ENCODE peak calls at places on chromosomes 11 and 22, in five cellular contexts. One of them, this sample, is unnamed.

GRCh38 chr11:92388380-92388779 is 163.8 kb downstream of the FAT3 start:
- DNase-seq in HAP-1: no peak
- DNase-seq in NCI-H1105 treated with DMSO at 0.1 percent for 48 hours: no peak
- DNase-seq in iPS-NIHi11: no peak
- DNase-seq in NCI-H1092: no peak
- DNase-seq in this sample: no peak

GRCh38 chr11:71080239-71081097 is 171.9 kb downstream of the SHANK2 start:
- DNase-seq in NCI-H1092: peak; percentile 96
- DNase-seq in iPS-NIHi11: peak; percentile 79
- DNase-seq in NCI-H1105 treated with DMSO at 0.1 percent for 48 hours: peak; percentile 89
- DNase-seq in HAP-1: peak; percentile 76
- DNase-seq in this sample: peak; percentile 95

GRCh38 chr22:28743852-28744251 is 2.0 kb downstream of the HSCB start:
- DNase-seq in NCI-H1105 treated with DMSO at 0.1 percent for 48 hours: no peak
- DNase-seq in iPS-NIHi11: no peak
- DNase-seq in HAP-1: no peak
- DNase-seq in NCI-H1092: no peak
- DNase-seq in this sample: no peak

GRCh38 chr11:100932474-100933100 is 197.0 kb downstream of the PGR start:
- DNase-seq in iPS-NIHi11: peak; percentile 31
- DNase-seq in NCI-H1092: peak; percentile 3
- DNase-seq in NCI-H1105 treated with DMSO at 0.1 percent for 48 hours: peak; percentile 32
- DNase-seq in HAP-1: no peak
- DNase-seq in this sample: peak; percentile 54

GRCh38 chr22:22930222-22930497 is 42.5 kb downstream of the IGLL5 start:
- DNase-seq in HAP-1: no peak
- DNase-seq in NCI-H1092: no peak
- DNase-seq in iPS-NIHi11: no peak
- DNase-seq in NCI-H1105 treated with DMSO at 0.1 percent for 48 hours: no peak
- DNase-seq in this sample: no peak

GRCh38 chr22:46031066-46031465 is 54.1 kb upstream of the WNT7B start:
- DNase-seq in iPS-NIHi11: no peak
- DNase-seq in HAP-1: no peak
- DNase-seq in NCI-H1105 treated with DMSO at 0.1 percent for 48 hours: no peak
- DNase-seq in NCI-H1092: no peak
- DNase-seq in this sample: no peak

GRCh38 chr11:128172046-128172878 is 415.1 kb downstream of the ETS1 start:
- DNase-seq in NCI-H1092: peak; percentile 63
- DNase-seq in iPS-NIHi11: peak; percentile 78
- DNase-seq in HAP-1: peak; percentile 77
- DNase-seq in NCI-H1105 treated with DMSO at 0.1 percent for 48 hours: peak; percentile 85
- DNase-seq in this sample: peak; percentile 90

GRCh38 chr22:32932176-32932575 is 126.0 kb downstream of the SYN3 start:
- DNase-seq in iPS-NIHi11: no peak
- DNase-seq in NCI-H1105 treated with DMSO at 0.1 percent for 48 hours: no peak
- DNase-seq in HAP-1: no peak
- DNase-seq in NCI-H1092: no peak
- DNase-seq in this sample: no peak

GRCh38 chr11:76579047-76579751 is 91.3 kb downstream of the LRRC32 start:
- DNase-seq in iPS-NIHi11: no peak
- DNase-seq in NCI-H1105 treated with DMSO at 0.1 percent for 48 hours: no peak
- DNase-seq in NCI-H1092: no peak
- DNase-seq in HAP-1: no peak
- DNase-seq in this sample: peak; percentile 55

GRCh38 chr22:33247758-33248157 is 189.6 kb upstream of the SYN3 start:
- DNase-seq in HAP-1: no peak
- DNase-seq in iPS-NIHi11: no peak
- DNase-seq in NCI-H1105 treated with DMSO at 0.1 percent for 48 hours: no peak
- DNase-seq in NCI-H1092: no peak
- DNase-seq in this sample: no peak

GRCh38 chr11:22730319-22730718 is 63.9 kb downstream of the GAS2 start:
- DNase-seq in NCI-H1105 treated with DMSO at 0.1 percent for 48 hours: peak; percentile 40
- DNase-seq in HAP-1: no peak
- DNase-seq in iPS-NIHi11: no peak
- DNase-seq in NCI-H1092: peak; percentile 5
- DNase-seq in this sample: no peak

GRCh38 chr22:24592846-24593809 is at the start of gene LRRC75B:
- DNase-seq in NCI-H1105 treated with DMSO at 0.1 percent for 48 hours: peak; percentile 48
- DNase-seq in HAP-1: peak; percentile 93
- DNase-seq in NCI-H1092: peak; percentile 60
- DNase-seq in iPS-NIHi11: peak; percentile 99
- DNase-seq in this sample: peak; percentile 92

GRCh38 chr11:60880635-60881282 is 13.4 kb downstream of the ZP1 start:
- DNase-seq in NCI-H1105 treated with DMSO at 0.1 percent for 48 hours: no peak
- DNase-seq in iPS-NIHi11: no peak
- DNase-seq in NCI-H1092: peak; percentile 80
- DNase-seq in HAP-1: no peak
- DNase-seq in this sample: no peak

GRCh38 chr22:29702931-29703594 is 16.7 kb upstream of the CABP7 start:
- DNase-seq in NCI-H1092: peak; percentile 39
- DNase-seq in NCI-H1105 treated with DMSO at 0.1 percent for 48 hours: no peak
- DNase-seq in HAP-1: no peak
- DNase-seq in iPS-NIHi11: no peak
- DNase-seq in this sample: peak; percentile 58

This sample was measured in GM23338.